ENCODE peak calls at places on chromosomes 5 and 9, in nine cellular contexts. N, R, H, V, D, C, P, S and L are unnamed samples.

GRCh38 chr5:83085106-83085505 is 7.8 kb downstream of the XRCC4 start:
- DNase-seq in N (no peak), R (no peak), H (no peak), V (no peak), D (no peak), C (no peak), P (no peak), S (no peak), L (no peak)

GRCh38 chr5:138655530-138656245 is 80.5 kb upstream of the HSPA9 start:
- DNase-seq in N (peak), R (peak), H (peak), V (no peak), D (peak), C (no peak), P (no peak), S (no peak), L (no peak)

GRCh38 chr9:18851069-18851468 is 181.9 kb downstream of the SAXO1 start:
- DNase-seq in N (no peak), R (no peak), H (no peak), V (no peak), D (no peak), C (no peak), P (no peak), S (no peak), L (no peak)

GRCh38 chr5:169095410-169095772 is 205.5 kb downstream of the SLIT3 start:
- DNase-seq in N (no peak), R (no peak), H (no peak), V (no peak), D (no peak), C (no peak), P (no peak), S (no peak), L (no peak)

GRCh38 chr5:171451421-171451820 is 32.0 kb downstream of the FGF18 start:
- DNase-seq in N (no peak), R (no peak), H (no peak), V (no peak), D (no peak), C (no peak), P (no peak), S (no peak), L (no peak)

GRCh38 chr5:170745481-170746061 is 38.0 kb upstream of the GABRP start:
- DNase-seq in N (no peak), R (peak), H (no peak), V (no peak), D (peak), C (no peak), P (no peak), S (peak), L (no peak)

GRCh38 chr5:121819661-121820261 is 31.9 kb upstream of the FTMT start:
- DNase-seq in N (no peak), R (no peak), H (no peak), V (no peak), D (no peak), C (no peak), P (no peak), S (no peak), L (no peak)

GRCh38 chr9:137639303-137640051 is 20.7 kb downstream of the EHMT1 start:
- DNase-seq in N (peak), R (no peak), H (no peak), V (no peak), D (no peak), C (no peak), P (no peak), S (no peak), L (peak)

GRCh38 chr5:7348168-7348802 is 47.7 kb upstream of the ADCY2 start:
- DNase-seq in N (no peak), R (no peak), H (no peak), V (no peak), D (no peak), C (no peak), P (no peak), S (peak), L (no peak)

GRCh38 chr9:128529191-128529590 is 23.2 kb upstream of the SPTAN1 start:
- DNase-seq in N (no peak), R (no peak), H (no peak), V (no peak), D (no peak), C (no peak), P (no peak), S (no peak), L (no peak)

GRCh38 chr5:466661-467310 is 23.8 kb downstream of the EXOC3 start:
- DNase-seq in N (no peak), R (no peak), H (peak), V (no peak), D (no peak), C (peak), P (no peak), S (no peak), L (no peak)

GRCh38 chr5:150519978-150520377 is 12.0 kb downstream of the NDST1 start:
- DNase-seq in N (no peak), R (no peak), H (no peak), V (no peak), D (no peak), C (no peak), P (no peak), S (no peak), L (no peak)

GRCh38 chr9:22528485-22528884 is 81.9 kb downstream of the DMRTA1 start:
- DNase-seq in N (peak), R (no peak), H (no peak), V (no peak), D (no peak), C (no peak), P (no peak), S (peak), L (peak)

GRCh38 chr9:113577525-113578261 is 114.2 kb downstream of the RGS3 start:
- DNase-seq in N (peak), R (no peak), H (no peak), V (peak), D (no peak), C (no peak), P (no peak), S (no peak), L (peak)

GRCh38 chr5:150613991-150614650 is 26.3 kb upstream of the SYNPO start:
- DNase-seq in N (no peak), R (no peak), H (no peak), V (no peak), D (no peak), C (no peak), P (no peak), S (peak), L (no peak)

GRCh38 chr5:14668247-14668646 is 3.7 kb downstream of the OTULIN start:
- DNase-seq in N (no peak), R (no peak), H (no peak), V (no peak), D (no peak), C (no peak), P (no peak), S (no peak), L (no peak)

GRCh38 chr5:31855527-31855862 is 216.6 kb downstream of the PDZD2 start:
- DNase-seq in N (no peak), R (no peak), H (no peak), V (no peak), D (no peak), C (no peak), P (no peak), S (no peak), L (no peak)

GRCh38 chr5:167504276-167504675 is 787.2 kb upstream of the WWC1 start:
- DNase-seq in N (no peak), R (no peak), H (no peak), V (no peak), D (no peak), C (no peak), P (no peak), S (no peak), L (no peak)

GRCh38 chr9:3125602-3126392 is 281.9 kb upstream of the PUM3 start:
- DNase-seq in N (no peak), R (no peak), H (no peak), V (no peak), D (no peak), C (no peak), P (no peak), S (no peak), L (peak)

GRCh38 chr5:120512757-120513650 is 48.9 kb downstream of the PRR16 start:
- DNase-seq in N (no peak), R (no peak), H (no peak), V (no peak), D (no peak), C (no peak), P (no peak), S (no peak), L (no peak)

GRCh38 chr5:159786901-159787691 is 129.2 kb upstream of the ADRA1B start:
- DNase-seq in N (peak), R (no peak), H (peak), V (peak), D (peak), C (peak), P (peak), S (no peak), L (peak)

GRCh38 chr5:160229190-160229742 is at the start of gene FABP6:
- DNase-seq in N (no peak), R (no peak), H (no peak), V (no peak), D (no peak), C (no peak), P (no peak), S (no peak), L (no peak)

GRCh38 chr5:16082053-16082452 is 97.5 kb downstream of the MARCHF11 start:
- DNase-seq in N (no peak), R (no peak), H (no peak), V (no peak), D (no peak), C (no peak), P (no peak), S (peak), L (no peak)

GRCh38 chr5:68071731-68072130 is 143.8 kb upstream of the PIK3R1 start:
- DNase-seq in N (peak), R (no peak), H (no peak), V (no peak), D (no peak), C (no peak), P (no peak), S (no peak), L (peak)

GRCh38 chr5:56155085-56155484 is 78.0 kb downstream of the ANKRD55 start:
- DNase-seq in N (peak), R (no peak), H (no peak), V (no peak), D (no peak), C (no peak), P (no peak), S (no peak), L (no peak)

GRCh38 chr9:35521708-35522107 is 31.8 kb downstream of the RUSC2 start:
- DNase-seq in N (peak), R (no peak), H (no peak), V (peak), D (peak), C (no peak), P (peak), S (no peak), L (peak)

GRCh38 chr9:33112099-33112498 is 35.6 kb upstream of the SMU1 start:
- DNase-seq in N (no peak), R (no peak), H (no peak), V (no peak), D (peak), C (no peak), P (no peak), S (no peak), L (no peak)

GRCh38 chr9:98255064-98255577 is 328 bp downstream of the TBC1D2 start:
- DNase-seq in N (peak), R (no peak), H (no peak), V (peak), D (no peak), C (peak), P (no peak), S (peak), L (peak)

DNA sequence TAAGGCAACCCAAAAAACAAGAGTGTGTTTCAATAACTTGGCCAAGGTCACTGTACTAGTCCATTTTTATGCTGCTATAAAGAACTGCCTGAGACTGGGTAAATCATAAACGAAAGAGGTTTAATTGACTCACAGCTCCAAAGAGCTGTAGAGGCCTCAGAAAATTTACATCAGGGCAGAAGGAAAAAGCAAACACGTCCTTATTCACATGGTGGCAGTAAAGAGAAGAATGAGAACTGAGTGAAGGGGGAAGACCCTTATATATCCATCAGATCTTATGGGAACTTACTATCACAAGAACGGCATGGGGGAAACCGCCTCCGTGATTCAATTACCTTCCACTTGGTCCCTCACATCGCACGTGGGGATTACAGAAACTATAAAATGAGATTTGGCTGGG is 64.3 kb upstream of the CAMK4 start:
- DNase-seq in N (no peak), R (no peak), H (no peak), V (no peak), D (no peak), C (no peak), P (no peak), S (peak), L (no peak)
- TF ChIP-seq CTCF in N (no peak), R (no peak), H (no peak), V (no peak), D (no peak), C (no peak), P (no peak), S (peak), L (no peak)

GRCh38 chr9:13274901-13275641 is 4.4 kb downstream of the MPDZ start:
- DNase-seq in N (peak), R (no peak), H (no peak), V (peak), D (no peak), C (no peak), P (no peak), S (peak), L (peak)

GRCh38 chr9:13278023-13278367 is 1.5 kb downstream of the MPDZ start:
- DNase-seq in N (peak), R (no peak), H (no peak), V (peak), D (no peak), C (no peak), P (no peak), S (no peak), L (peak)

GRCh38 chr9:13279284-13280162 is at the start of gene MPDZ:
- DNase-seq in N (peak), R (peak), H (peak), V (peak), D (peak), C (peak), P (peak), S (peak), L (peak)

GRCh38 chr9:13281356-13282016 is 2.0 kb upstream of the MPDZ start:
- DNase-seq in N (peak), R (no peak), H (no peak), V (no peak), D (no peak), C (no peak), P (no peak), S (no peak), L (no peak)

GRCh38 chr9:13278368-13279246 is 885 bp downstream of the MPDZ start:
- DNase-seq in N (peak), R (peak), H (peak), V (peak), D (peak), C (peak), P (peak), S (peak), L (peak)
- H3K4me3 ChIP-seq in N (peak), R (peak), H (peak), V (peak), D (peak), C (peak), P (peak), S (peak), L (peak)

GRCh38 chr9:87148391-87149237 is 201.3 kb upstream of the GAS1 start:
- DNase-seq in N (peak), R (peak), H (peak), V (peak), D (peak), C (peak), P (peak), S (peak), L (peak)
- TF ChIP-seq CTCF in N (no peak), R (peak), H (peak), V (peak), D (no peak), C (peak), P (no peak), S (peak), L (no peak)

DNA sequence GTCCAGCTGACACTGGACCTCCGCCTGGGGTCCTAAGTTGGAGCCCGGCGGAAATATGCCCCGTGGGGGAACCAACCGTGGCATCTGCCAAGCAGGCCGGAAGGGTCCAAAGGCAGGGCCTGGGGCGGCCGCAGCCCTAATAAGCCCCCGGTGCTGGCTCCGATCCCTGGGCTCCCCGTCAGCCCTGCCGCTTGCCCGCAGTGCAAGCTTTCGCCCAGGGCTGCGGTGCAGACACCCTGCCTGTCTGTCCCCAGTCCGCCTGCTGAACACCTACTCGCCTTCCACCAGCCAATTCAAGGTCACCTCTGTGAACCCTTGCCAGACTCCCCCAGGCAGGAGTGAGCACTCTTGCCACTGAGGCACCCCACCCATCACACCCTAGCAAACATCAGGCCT is 499 bp upstream of the PTGR1 start:
- DNase-seq in N (no peak), R (no peak), H (peak), V (no peak), D (no peak), C (no peak), P (no peak), S (peak), L (no peak)
- H3K4me3 ChIP-seq in N (peak), R (peak), H (peak), V (peak), D (peak), C (peak), P (peak), S (peak), L (peak)

DNA sequence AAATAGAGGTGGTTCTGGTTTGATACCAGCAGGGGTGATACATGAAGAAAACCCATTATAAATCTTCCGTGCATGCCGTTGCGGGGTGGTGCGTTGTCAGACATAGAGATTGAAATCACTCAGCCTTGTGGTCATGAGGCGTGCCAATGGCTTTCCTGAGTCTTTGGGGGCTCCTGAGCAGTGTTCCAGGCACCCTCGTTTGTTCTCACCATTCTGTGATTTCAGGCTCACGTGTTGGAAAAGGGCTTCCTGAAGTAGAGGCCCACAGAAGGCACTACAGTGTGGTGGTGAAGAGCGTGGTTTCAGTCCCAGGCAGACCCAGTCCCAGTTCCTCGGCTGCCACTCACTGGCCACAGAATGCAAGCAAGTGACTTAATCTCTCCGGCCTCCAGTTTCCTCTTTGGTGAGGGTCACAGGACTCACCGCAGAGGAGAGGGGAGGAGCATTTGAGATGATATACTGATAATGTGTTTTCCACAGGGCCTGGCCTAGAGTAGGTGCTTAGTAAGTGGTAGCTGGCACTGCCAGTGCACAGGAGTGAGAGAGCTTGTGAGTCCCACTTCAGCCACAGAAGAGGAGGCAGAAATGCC is 20.5 kb upstream of the GLRX start:
- DNase-seq in N (peak), R (peak), H (no peak), V (peak), D (peak), C (peak), P (peak), S (peak), L (peak)
- TF ChIP-seq CTCF in N (no peak), R (peak), H (no peak), V (peak), D (no peak), C (peak), P (no peak), S (peak), L (no peak)

DNA sequence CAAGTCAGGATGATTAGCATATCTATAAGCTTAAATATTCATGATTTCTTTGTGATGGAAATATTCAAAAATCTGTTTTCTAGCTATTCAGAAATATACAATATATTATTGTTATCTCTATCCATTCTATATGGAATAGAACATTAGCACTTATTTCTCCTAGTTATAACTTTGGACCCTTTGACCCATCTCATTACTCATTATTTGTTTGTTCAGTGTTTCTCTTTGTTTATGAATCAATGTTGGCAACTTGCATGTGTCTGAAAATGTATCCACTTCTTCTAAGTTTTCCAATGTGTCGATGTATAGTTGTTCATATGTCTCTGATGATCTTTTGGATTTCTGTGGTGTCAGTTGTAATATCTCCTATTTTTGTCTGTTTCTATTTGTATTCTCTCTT is 1059.3 kb downstream of the CDH9 start:
- DNase-seq in N (no peak), R (no peak), H (no peak), V (no peak), D (no peak), C (no peak), P (no peak), S (no peak), L (no peak)
- H3K4me3 ChIP-seq in N (no peak), R (no peak), H (no peak), V (no peak), D (no peak), C (no peak), P (no peak), S (no peak), L (no peak)

GRCh38 chr5:78600656-78601452 is 47.7 kb downstream of the LHFPL2 start:
- DNase-seq in N (peak), R (no peak), H (no peak), V (peak), D (no peak), C (no peak), P (no peak), S (no peak), L (peak)
- TF ChIP-seq CTCF in N (no peak), R (no peak), H (no peak), V (no peak), D (no peak), C (no peak), P (no peak), S (no peak), L (no peak)

DNA sequence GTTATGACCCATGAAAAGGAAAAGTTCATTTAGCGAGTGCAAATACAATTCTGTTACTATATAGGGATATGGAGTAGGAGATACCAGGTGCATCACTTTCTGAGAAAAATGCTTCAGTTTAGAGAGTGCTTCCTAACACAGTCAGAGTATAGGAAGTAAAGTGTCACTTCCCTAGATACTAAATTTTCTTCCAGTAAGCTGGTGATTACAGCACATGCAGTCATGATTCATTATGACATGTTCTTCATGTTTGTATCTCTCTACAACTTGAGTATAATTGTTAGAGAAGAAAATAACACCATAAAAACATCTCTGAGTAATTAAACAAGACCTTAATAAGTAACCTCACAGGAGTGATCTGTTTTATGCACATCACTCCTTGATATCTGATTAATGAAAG is 836.9 kb downstream of the DNAH5 start:
- DNase-seq in N (no peak), R (no peak), H (no peak), V (no peak), D (no peak), C (no peak), P (no peak), S (no peak), L (no peak)
- H3K4me3 ChIP-seq in N (no peak), R (no peak), H (no peak), V (no peak), D (no peak), C (no peak), P (no peak), S (no peak), L (no peak)

DNA sequence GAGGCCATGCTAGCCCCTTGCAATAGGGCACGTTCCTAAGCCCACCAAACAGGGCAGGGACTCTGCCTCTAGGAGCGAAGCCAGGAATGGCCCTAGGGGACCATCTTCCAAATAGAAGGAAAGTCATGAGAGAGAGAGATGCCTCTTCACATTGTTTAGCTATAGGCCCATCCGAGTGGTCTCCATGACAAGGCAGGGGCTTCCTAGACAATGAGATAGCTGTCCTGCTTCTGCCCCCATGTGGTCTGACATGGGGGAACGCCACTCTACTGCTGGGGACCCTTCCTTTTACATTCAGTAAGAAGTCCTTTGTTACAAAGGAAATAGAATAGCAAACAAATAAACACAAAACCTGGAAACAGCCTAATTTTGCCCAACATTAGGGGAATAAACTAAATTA is 17.9 kb upstream of the KIF4B start:
- DNase-seq in N (no peak), R (no peak), H (no peak), V (no peak), D (no peak), C (no peak), P (no peak), S (peak), L (no peak)
- TF ChIP-seq CTCF in N (no peak), R (no peak), H (no peak), V (no peak), D (no peak), C (no peak), P (no peak), S (peak), L (no peak)